ENCODE peak calls at places on chromosomes 5 and 9, in seven cellular contexts. X is cardiac fibroblast, B is coronary artery, Z is fibroblast of lung, T is mucosa of descending colon, U is esophagus squamous epithelium, P is psoas muscle. C is an unnamed sample.

GRCh38 chr5:118326496-118327045 is 661.8 kb downstream of the DTWD2 start:
- DNase-seq in B (no peak), X (no peak), P (no peak), T (no peak), Z (peak), U (no peak), C (no peak)

GRCh38 chr5:73120222-73121108 is at the start of gene TMEM171:
- DNase-seq in T (peak), X (peak), B (no peak), P (peak), U (no peak), Z (peak), C (no peak)

GRCh38 chr5:77630246-77631165 is 8.0 kb downstream of the OTP start:
- DNase-seq in P (peak), B (no peak), U (no peak), Z (peak), X (peak), T (peak), C (peak)

GRCh38 chr5:173954671-173955605 is 34.0 kb upstream of the C5orf47 start:
- DNase-seq in X (peak), B (no peak), T (no peak), P (no peak), Z (peak), U (no peak), C (no peak)

GRCh38 chr9:102844754-102845153 is 150.4 kb upstream of the CYLC2 start:
- DNase-seq in P (no peak), Z (no peak), B (no peak), U (no peak), X (no peak), T (no peak), C (no peak)

GRCh38 chr5:145568581-145568980 is 266.6 kb downstream of the PRELID2 start:
- DNase-seq in B (no peak), X (no peak), Z (peak), T (no peak), U (no peak), P (no peak), C (no peak)

GRCh38 chr5:170633235-170634041 is 129.6 kb downstream of the KCNIP1 start:
- DNase-seq in X (peak), P (peak), T (no peak), Z (peak), U (no peak), B (peak), C (no peak)

GRCh38 chr5:173794901-173795416 is 93.2 kb upstream of the CPEB4 start:
- DNase-seq in X (no peak), B (no peak), T (no peak), P (no peak), U (no peak), Z (no peak), C (no peak)

GRCh38 chr9:7960615-7961014 is 161.0 kb upstream of the DMAC1 start:
- DNase-seq in B (no peak), T (no peak), X (no peak), Z (no peak), P (no peak), U (no peak), C (no peak)

GRCh38 chr9:15889555-15889954 is 336.7 kb downstream of the CCDC171 start:
- DNase-seq in Z (peak), X (peak), P (no peak), U (no peak), B (no peak), T (no peak), C (no peak)

GRCh38 chr5:76406014-76406413 is 2.9 kb downstream of the IQGAP2 start:
- DNase-seq in Z (no peak), U (no peak), P (no peak), T (no peak), X (no peak), B (no peak), C (no peak)
- H3K4me3 ChIP-seq in Z (no peak), U (no peak), P (no peak), T (no peak), X (no peak), B (no peak), C (peak)

DNA sequence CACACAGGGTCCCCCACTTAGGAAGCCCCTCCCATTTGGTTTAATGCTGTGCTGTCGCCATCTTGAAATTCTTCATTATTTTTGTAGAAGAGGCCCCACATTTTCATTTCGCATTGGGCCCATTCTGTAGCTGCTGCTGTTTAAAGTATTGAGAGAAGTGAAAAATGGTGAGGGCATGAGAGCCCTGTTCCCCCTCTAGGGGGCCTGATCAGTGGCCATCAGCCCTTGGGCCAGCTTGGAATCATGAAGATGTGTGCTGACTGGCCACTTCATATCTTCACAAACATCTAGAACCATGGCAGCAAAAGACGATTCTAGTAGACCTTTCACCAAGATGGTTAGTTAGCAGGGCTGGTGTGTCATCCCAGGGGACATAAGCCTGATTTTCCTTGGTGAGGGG is 3.3 kb downstream of the TMEM268 start:
- DNase-seq in P (no peak), T (no peak), B (no peak), Z (no peak), X (no peak), U (no peak), C (no peak)
- TF ChIP-seq CTCF in P (no peak), T (no peak), B (no peak), Z (no peak), X (no peak), U (no peak), C (peak)

GRCh38 chr5:161545701-161546462 is 643 bp downstream of the GABRB2 start:
- DNase-seq in B (no peak), U (no peak), Z (no peak), P (no peak), T (no peak), X (no peak), C (no peak)
- H3K4me3 ChIP-seq in B (peak), U (peak), Z (peak), P (peak), T (no peak), X (no peak), C (peak)

DNA sequence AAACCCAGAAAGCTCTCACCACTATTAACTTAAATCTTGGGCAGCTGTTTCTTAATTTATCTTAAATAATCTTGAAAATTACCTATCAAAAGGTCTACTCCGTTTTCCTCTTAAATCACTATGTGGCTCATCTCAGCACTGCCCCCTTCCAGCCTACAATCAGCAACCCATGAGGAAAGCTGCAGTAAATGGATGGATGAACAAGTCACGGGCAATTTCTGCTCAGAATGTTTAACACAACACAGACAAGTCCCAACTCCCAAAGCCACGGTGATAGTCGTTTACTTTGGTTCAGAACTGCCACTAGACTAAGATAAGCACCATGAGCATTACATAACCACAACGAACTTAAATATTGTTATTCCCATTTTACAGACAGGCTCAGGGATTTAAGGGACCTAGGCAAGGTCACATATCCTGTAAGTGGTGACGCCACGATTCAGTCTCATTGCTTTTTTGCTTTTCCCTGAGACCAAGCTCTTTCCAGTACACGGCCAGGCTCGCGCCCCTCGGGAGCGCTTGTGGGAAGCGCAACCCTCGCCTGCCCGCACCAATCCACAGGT is 2.0 kb upstream of the SMIM27 start:
- DNase-seq in P (no peak), U (no peak), X (peak), B (no peak), Z (peak), T (no peak), C (no peak)
- TF ChIP-seq CTCF in P (no peak), U (no peak), X (no peak), B (no peak), Z (no peak), T (no peak), C (no peak)

GRCh38 chr5:139404484-139404840 is 573 bp upstream of the SPATA24 start:
- DNase-seq in X (no peak), T (no peak), P (no peak), B (no peak), Z (no peak), U (no peak), C (no peak)
- H3K4me3 ChIP-seq in X (no peak), T (no peak), P (peak), B (peak), Z (peak), U (peak), C (peak)

GRCh38 chr5:115377468-115378217 is 81.2 kb upstream of the CCDC112 start:
- DNase-seq in U (no peak), B (no peak), P (no peak), Z (peak), X (peak), T (no peak), C (peak)
- TF ChIP-seq CTCF in U (no peak), B (no peak), P (peak), Z (peak), X (peak), T (no peak), C (no peak)

GRCh38 chr9:2859776-2860379 is 16.0 kb upstream of the PUM3 start:
- DNase-seq in X (peak), U (no peak), B (no peak), P (peak), T (no peak), Z (peak), C (no peak)
- H3K4me3 ChIP-seq in X (no peak), U (no peak), B (no peak), P (no peak), T (no peak), Z (no peak), C (no peak)

GRCh38 chr5:139574641-139575312 is 13.6 kb downstream of the UBE2D2 start:
- DNase-seq in Z (peak), B (no peak), P (no peak), U (no peak), X (peak), T (no peak), C (no peak)
- TF ChIP-seq CTCF in Z (peak), B (no peak), P (peak), U (no peak), X (peak), T (no peak), C (peak)

GRCh38 chr9:128192601-128193371 is 1.4 kb upstream of the CIZ1 start:
- DNase-seq in Z (peak), P (peak), X (peak), U (no peak), B (peak), T (peak), C (peak)
- H3K4me3 ChIP-seq in Z (no peak), P (peak), X (no peak), U (peak), B (peak), T (no peak), C (peak)